ENCODE peak calls at places on chromosome 9, in eight cellular contexts. H is activated CD4-positive, alpha-beta T cell treated with anti-CD3 and anti-CD28 coated beads, Interleukin-2, amount 50 U/mL, for 1 hour; D is kidney tubule cell; F is C1 segment of cervical spinal cord; V is RCC 7860; Y is stimulated activated naive CD4-positive, alpha-beta T cell; G is hippocampal formation; B is NCI-H2081. Z is an unnamed sample.

GRCh38 chr9:110206388-110206787 is 1.6 kb downstream of the C9orf152 start:
- DNase-seq in H (no peak), D (no peak), F (no peak), V (no peak), Y (no peak), G (no peak), B (no peak), Z (no peak)

GRCh38 chr9:92644278-92644677 is 25.7 kb downstream of the IPPK start:
- DNase-seq in H (no peak), D (no peak), F (no peak), V (no peak), Y (no peak), G (no peak), B (no peak), Z (no peak)

GRCh38 chr9:134486127-134486995 is 155.2 kb upstream of the COL5A1 start:
- DNase-seq in H (no peak), D (no peak), F (no peak), V (no peak), Y (no peak), G (no peak), B (no peak), Z (no peak)

GRCh38 chr9:127181595-127182190 is 59.3 kb upstream of the ANGPTL2 start:
- DNase-seq in H (no peak), D (no peak), F (no peak), V (no peak), Y (no peak), G (no peak), B (no peak), Z (no peak)

GRCh38 chr9:130766904-130767262 is 68.2 kb upstream of the ABL1 start:
- DNase-seq in H (no peak), D (no peak), F (peak; percentile 12), V (no peak), Y (no peak), G (peak; percentile 15), B (no peak), Z (no peak)

GRCh38 chr9:133954862-133955529 is 37.1 kb downstream of the VAV2 start:
- DNase-seq in H (peak; percentile 6), D (no peak), F (no peak), V (no peak), Y (no peak), G (no peak), B (no peak), Z (no peak)

GRCh38 chr9:81814794-81815464 is 113.3 kb upstream of the SPATA31D4 start:
- DNase-seq in H (no peak), D (peak; percentile 66), F (no peak), V (peak; percentile 13), Y (no peak), G (no peak), B (peak; percentile 56), Z (peak; percentile 84)

GRCh38 chr9:33185858-33186257 is 18.7 kb upstream of the B4GALT1 start:
- DNase-seq in H (no peak), D (peak; percentile 63), F (no peak), V (no peak), Y (no peak), G (no peak), B (no peak), Z (no peak)

GRCh38 chr9:12783767-12784460 is 9.1 kb downstream of the LURAP1L start:
- DNase-seq in H (no peak), D (no peak), F (no peak), V (no peak), Y (no peak), G (no peak), B (no peak), Z (no peak)